ENCODE peak calls at places on chromosomes 2 and 18, in seven cellular contexts. One of them, this sample, is unnamed.

GRCh38 chr2:71892896-71893295 is 254.8 kb downstream of the CYP26B1 start:
- DNase-seq in mesenchymal stem cell: no peak
- DNase-seq in CD4-positive, alpha-beta memory T cell: no peak
- DNase-seq in CD8-positive, alpha-beta memory T cell: no peak
- DNase-seq in heart left ventricle: no peak
- DNase-seq in neural progenitor cell: no peak
- DNase-seq in adipocyte: no peak
- DNase-seq in this sample: no peak

GRCh38 chr2:163558286-163559009 is 177.4 kb downstream of the FIGN start:
- DNase-seq in mesenchymal stem cell: no peak
- DNase-seq in CD4-positive, alpha-beta memory T cell: no peak
- DNase-seq in CD8-positive, alpha-beta memory T cell: no peak
- DNase-seq in heart left ventricle: no peak
- DNase-seq in neural progenitor cell: peak; percentile 85
- DNase-seq in adipocyte: no peak
- DNase-seq in this sample: no peak

GRCh38 chr2:17298453-17298852 is 219.8 kb downstream of the RAD51AP2 start:
- DNase-seq in mesenchymal stem cell: no peak
- DNase-seq in CD4-positive, alpha-beta memory T cell: no peak
- DNase-seq in CD8-positive, alpha-beta memory T cell: no peak
- DNase-seq in heart left ventricle: no peak
- DNase-seq in neural progenitor cell: no peak
- DNase-seq in adipocyte: no peak
- DNase-seq in this sample: no peak

GRCh38 chr2:186868344-186868743 is 19.4 kb upstream of the ZSWIM2 start:
- DNase-seq in mesenchymal stem cell: no peak
- DNase-seq in CD4-positive, alpha-beta memory T cell: no peak
- DNase-seq in CD8-positive, alpha-beta memory T cell: no peak
- DNase-seq in heart left ventricle: no peak
- DNase-seq in neural progenitor cell: no peak
- DNase-seq in adipocyte: no peak
- DNase-seq in this sample: no peak

GRCh38 chr2:41414486-41415230 is 633.2 kb upstream of the PKDCC start:
- DNase-seq in mesenchymal stem cell: no peak
- DNase-seq in CD4-positive, alpha-beta memory T cell: no peak
- DNase-seq in CD8-positive, alpha-beta memory T cell: no peak
- DNase-seq in heart left ventricle: no peak
- DNase-seq in neural progenitor cell: peak; percentile 83
- DNase-seq in adipocyte: peak; percentile 59
- DNase-seq in this sample: peak; percentile 3

GRCh38 chr2:127407091-127407490 is 11.1 kb upstream of the PROC start:
- DNase-seq in mesenchymal stem cell: no peak
- DNase-seq in CD4-positive, alpha-beta memory T cell: no peak
- DNase-seq in CD8-positive, alpha-beta memory T cell: no peak
- DNase-seq in heart left ventricle: no peak
- DNase-seq in neural progenitor cell: no peak
- DNase-seq in adipocyte: no peak
- DNase-seq in this sample: no peak

GRCh38 chr2:217966399-217967068 is 36.3 kb downstream of the TNS1 start:
- DNase-seq in mesenchymal stem cell: peak; percentile 65
- DNase-seq in CD4-positive, alpha-beta memory T cell: no peak
- DNase-seq in CD8-positive, alpha-beta memory T cell: no peak
- DNase-seq in heart left ventricle: peak; percentile 23
- DNase-seq in neural progenitor cell: no peak
- DNase-seq in adipocyte: no peak
- DNase-seq in this sample: no peak

GRCh38 chr2:64677530-64677929 is 23.8 kb upstream of the SERTAD2 start:
- DNase-seq in mesenchymal stem cell: no peak
- DNase-seq in CD4-positive, alpha-beta memory T cell: no peak
- DNase-seq in CD8-positive, alpha-beta memory T cell: no peak
- DNase-seq in heart left ventricle: no peak
- DNase-seq in neural progenitor cell: no peak
- DNase-seq in adipocyte: no peak
- DNase-seq in this sample: no peak

GRCh38 chr2:100070078-100070477 is 72.3 kb downstream of the AFF3 start:
- DNase-seq in mesenchymal stem cell: peak; percentile 59
- DNase-seq in CD4-positive, alpha-beta memory T cell: no peak
- DNase-seq in CD8-positive, alpha-beta memory T cell: no peak
- DNase-seq in heart left ventricle: no peak
- DNase-seq in neural progenitor cell: no peak
- DNase-seq in adipocyte: peak; percentile 54
- DNase-seq in this sample: peak; percentile 78

GRCh38 chr2:234405472-234405871 is 91.4 kb downstream of the ARL4C start:
- DNase-seq in mesenchymal stem cell: no peak
- DNase-seq in CD4-positive, alpha-beta memory T cell: no peak
- DNase-seq in CD8-positive, alpha-beta memory T cell: no peak
- DNase-seq in heart left ventricle: no peak
- DNase-seq in neural progenitor cell: no peak
- DNase-seq in adipocyte: no peak
- DNase-seq in this sample: no peak

GRCh38 chr2:229445501-229446294 is 174.6 kb upstream of the PID1 start:
- DNase-seq in mesenchymal stem cell: peak; percentile 45
- DNase-seq in CD4-positive, alpha-beta memory T cell: no peak
- DNase-seq in CD8-positive, alpha-beta memory T cell: no peak
- DNase-seq in heart left ventricle: peak; percentile 56
- DNase-seq in neural progenitor cell: no peak
- DNase-seq in adipocyte: peak; percentile 21
- DNase-seq in this sample: no peak

GRCh38 chr2:79530443-79530842 is 17.6 kb downstream of the CTNNA2 start:
- DNase-seq in mesenchymal stem cell: no peak
- DNase-seq in CD4-positive, alpha-beta memory T cell: no peak
- DNase-seq in CD8-positive, alpha-beta memory T cell: no peak
- DNase-seq in heart left ventricle: no peak
- DNase-seq in neural progenitor cell: peak; percentile 45
- DNase-seq in adipocyte: no peak
- DNase-seq in this sample: no peak

GRCh38 chr2:120421126-120421829 is 75.3 kb downstream of the INHBB start:
- DNase-seq in mesenchymal stem cell: no peak
- DNase-seq in CD4-positive, alpha-beta memory T cell: no peak
- DNase-seq in CD8-positive, alpha-beta memory T cell: no peak
- DNase-seq in heart left ventricle: no peak
- DNase-seq in neural progenitor cell: no peak
- DNase-seq in adipocyte: no peak
- DNase-seq in this sample: no peak

GRCh38 chr2:140658766-140659165 is 1472.0 kb downstream of the LRP1B start:
- DNase-seq in mesenchymal stem cell: no peak
- DNase-seq in CD4-positive, alpha-beta memory T cell: no peak
- DNase-seq in CD8-positive, alpha-beta memory T cell: no peak
- DNase-seq in heart left ventricle: no peak
- DNase-seq in neural progenitor cell: no peak
- DNase-seq in adipocyte: no peak
- DNase-seq in this sample: no peak

GRCh38 chr2:168064011-168064998 is 183.1 kb downstream of the STK39 start:
- DNase-seq in mesenchymal stem cell: no peak
- DNase-seq in CD4-positive, alpha-beta memory T cell: no peak
- DNase-seq in CD8-positive, alpha-beta memory T cell: no peak
- DNase-seq in heart left ventricle: no peak
- DNase-seq in neural progenitor cell: no peak
- DNase-seq in adipocyte: peak; percentile 13
- DNase-seq in this sample: no peak

GRCh38 chr2:74020717-74021406 is 36.2 kb downstream of the TET3 start:
- DNase-seq in mesenchymal stem cell: no peak
- DNase-seq in CD4-positive, alpha-beta memory T cell: no peak
- DNase-seq in CD8-positive, alpha-beta memory T cell: no peak
- DNase-seq in heart left ventricle: no peak
- DNase-seq in neural progenitor cell: no peak
- DNase-seq in adipocyte: no peak
- DNase-seq in this sample: peak; percentile 53

GRCh38 chr18:58269931-58270330 is 225.9 kb downstream of the NEDD4L start:
- DNase-seq in mesenchymal stem cell: no peak
- DNase-seq in CD4-positive, alpha-beta memory T cell: no peak
- DNase-seq in CD8-positive, alpha-beta memory T cell: no peak
- DNase-seq in heart left ventricle: no peak
- DNase-seq in neural progenitor cell: no peak
- DNase-seq in adipocyte: no peak
- DNase-seq in this sample: no peak

GRCh38 chr2:235644191-235644590 is 150.3 kb downstream of the AGAP1 start:
- DNase-seq in mesenchymal stem cell: peak; percentile 80
- DNase-seq in CD4-positive, alpha-beta memory T cell: no peak
- DNase-seq in CD8-positive, alpha-beta memory T cell: no peak
- DNase-seq in heart left ventricle: no peak
- DNase-seq in neural progenitor cell: no peak
- DNase-seq in adipocyte: no peak
- DNase-seq in this sample: no peak

GRCh38 chr2:239648607-239649006 is 247.8 kb upstream of the HDAC4 start:
- DNase-seq in mesenchymal stem cell: no peak
- DNase-seq in CD4-positive, alpha-beta memory T cell: no peak
- DNase-seq in CD8-positive, alpha-beta memory T cell: no peak
- DNase-seq in heart left ventricle: no peak
- DNase-seq in neural progenitor cell: no peak
- DNase-seq in adipocyte: no peak
- DNase-seq in this sample: no peak

DNA sequence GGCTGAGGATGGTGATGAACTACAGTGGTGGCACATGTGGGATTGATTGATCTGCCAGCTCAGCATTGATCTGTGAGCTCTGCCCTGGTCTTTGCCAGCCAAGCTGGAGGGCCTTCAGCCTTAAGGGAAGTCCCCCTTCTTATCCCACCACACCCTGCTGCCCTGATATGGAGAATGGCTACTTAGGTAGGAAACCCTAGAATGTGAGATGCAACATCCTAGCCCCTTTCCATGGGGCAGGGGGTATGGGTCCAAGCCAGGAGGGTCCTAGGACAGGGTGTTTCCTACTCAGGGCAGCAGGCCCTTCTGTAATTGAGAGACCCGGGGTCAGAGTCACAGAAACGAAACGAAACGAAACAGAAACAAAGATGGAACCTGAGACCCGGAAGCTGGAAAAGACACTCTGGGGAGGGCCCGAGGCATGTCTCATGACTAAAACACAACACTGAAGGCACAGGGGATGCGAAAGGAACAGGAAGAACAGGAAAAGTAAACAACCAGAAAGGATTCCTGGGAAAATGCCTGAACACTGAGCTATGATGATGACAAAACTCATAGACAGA is 16.9 kb upstream of the SULT1C2 start:
- DNase-seq in mesenchymal stem cell: peak; percentile 86
- DNase-seq in CD4-positive, alpha-beta memory T cell: no peak
- DNase-seq in CD8-positive, alpha-beta memory T cell: no peak
- DNase-seq in heart left ventricle: no peak
- DNase-seq in neural progenitor cell: no peak
- DNase-seq in adipocyte: peak; percentile 77
- DNase-seq in this sample: no peak
- H3K4me3 ChIP-seq in mesenchymal stem cell: peak overlapping the region; percentile 5
- H3K4me3 ChIP-seq in CD4-positive, alpha-beta memory T cell: no peak overlapping the region
- H3K4me3 ChIP-seq in CD8-positive, alpha-beta memory T cell: no peak overlapping the region
- H3K4me3 ChIP-seq in heart left ventricle: peak overlapping the region; percentile 6
- H3K4me3 ChIP-seq in neural progenitor cell: no peak overlapping the region
- H3K4me3 ChIP-seq in adipocyte: peak overlapping the region; percentile 62
- H3K4me3 ChIP-seq in this sample: no peak overlapping the region

GRCh38 chr2:69915050-69915945 is at the start of gene MXD1:
- DNase-seq in mesenchymal stem cell: peak; percentile 19
- DNase-seq in CD4-positive, alpha-beta memory T cell: peak; percentile 10
- DNase-seq in CD8-positive, alpha-beta memory T cell: no peak
- DNase-seq in heart left ventricle: peak; percentile 34
- DNase-seq in neural progenitor cell: peak; percentile 57
- DNase-seq in adipocyte: peak; percentile 42
- DNase-seq in this sample: no peak
- H3K4me3 ChIP-seq in mesenchymal stem cell: peak within 1 kb of the TSS; percentile 86
- H3K4me3 ChIP-seq in CD4-positive, alpha-beta memory T cell: peak within 1 kb of the TSS; percentile 88
- H3K4me3 ChIP-seq in CD8-positive, alpha-beta memory T cell: peak within 1 kb of the TSS; percentile 89
- H3K4me3 ChIP-seq in heart left ventricle: peak within 1 kb of the TSS; percentile 87
- H3K4me3 ChIP-seq in neural progenitor cell: peak within 1 kb of the TSS; percentile 86
- H3K4me3 ChIP-seq in adipocyte: peak within 1 kb of the TSS; percentile 84
- H3K4me3 ChIP-seq in this sample: peak within 1 kb of the TSS; percentile 77

GRCh38 chr2:9166579-9167392 is 39.8 kb upstream of the ASAP2 start:
- DNase-seq in mesenchymal stem cell: peak; percentile 22
- DNase-seq in CD4-positive, alpha-beta memory T cell: no peak
- DNase-seq in CD8-positive, alpha-beta memory T cell: no peak
- DNase-seq in heart left ventricle: peak; percentile 65
- DNase-seq in neural progenitor cell: no peak
- DNase-seq in adipocyte: no peak
- DNase-seq in this sample: no peak
- H3K4me3 ChIP-seq in mesenchymal stem cell: no peak overlapping the region
- H3K4me3 ChIP-seq in CD4-positive, alpha-beta memory T cell: no peak overlapping the region
- H3K4me3 ChIP-seq in CD8-positive, alpha-beta memory T cell: no peak overlapping the region
- H3K4me3 ChIP-seq in heart left ventricle: no peak overlapping the region
- H3K4me3 ChIP-seq in neural progenitor cell: no peak overlapping the region
- H3K4me3 ChIP-seq in adipocyte: no peak overlapping the region
- H3K4me3 ChIP-seq in this sample: no peak overlapping the region

GRCh38 chr2:172229125-172229524 is 126.4 kb upstream of the DLX2 start:
- DNase-seq in mesenchymal stem cell: no peak
- DNase-seq in CD4-positive, alpha-beta memory T cell: no peak
- DNase-seq in CD8-positive, alpha-beta memory T cell: no peak
- DNase-seq in heart left ventricle: no peak
- DNase-seq in neural progenitor cell: no peak
- DNase-seq in adipocyte: no peak
- DNase-seq in this sample: no peak
- H3K4me3 ChIP-seq in mesenchymal stem cell: no peak overlapping the region
- H3K4me3 ChIP-seq in CD4-positive, alpha-beta memory T cell: no peak overlapping the region
- H3K4me3 ChIP-seq in CD8-positive, alpha-beta memory T cell: no peak overlapping the region
- H3K4me3 ChIP-seq in heart left ventricle: no peak overlapping the region
- H3K4me3 ChIP-seq in neural progenitor cell: no peak overlapping the region
- H3K4me3 ChIP-seq in adipocyte: no peak overlapping the region
- H3K4me3 ChIP-seq in this sample: no peak overlapping the region